ENCODE peak calls at places on chromosomes 13 and 19, in ten cellular contexts. N is Calu3; L is NCI-H524; M is stimulated activated CD4-positive, alpha-beta T cell treated with anti-CD3 and anti-CD28 coated beads, Interleukin-2, amount 100 ng/mL, for 48 hours; S is hippocampal formation; T is hepatic stellate cell; E is activated T-helper 1 cell treated with Interleukin-2 at 50 U/mL for 16 hours; P is GM13977; O is CD4-positive, CD25-positive, alpha-beta regulatory T cell; V is EL. Z is an unnamed sample.

GRCh38 chr13:40664100-40665060 is 2.1 kb downstream of the FOXO1 start:
- DNase-seq in N (peak; percentile 70), L (peak; percentile 31), M (peak; percentile 59), S (no peak), T (peak; percentile 41), E (peak; percentile 57), P (peak; percentile 67), O (peak; percentile 74), V (peak; percentile 40), Z (peak; percentile 83)

GRCh38 chr13:102117175-102117830 is 284.5 kb downstream of the FGF14 start:
- DNase-seq in N (peak; percentile 3), L (no peak), M (no peak), S (no peak), T (no peak), E (no peak), P (no peak), O (no peak), V (no peak), Z (no peak)

GRCh38 chr13:99058527-99059495 is 80.9 kb upstream of the DOCK9 start:
- DNase-seq in N (no peak), L (no peak), M (no peak), S (no peak), T (no peak), E (no peak), P (no peak), O (no peak), V (no peak), Z (no peak)

GRCh38 chr13:113048766-113049165 is 56.8 kb upstream of the F7 start:
- DNase-seq in N (no peak), L (no peak), M (no peak), S (no peak), T (no peak), E (no peak), P (no peak), O (no peak), V (no peak), Z (no peak)

GRCh38 chr19:56661248-56661647 is 10.3 kb downstream of the ZNF835 start:
- DNase-seq in N (no peak), L (no peak), M (no peak), S (no peak), T (no peak), E (no peak), P (no peak), O (no peak), V (no peak), Z (no peak)

GRCh38 chr19:43318796-43319314 is 34.6 kb upstream of the CD177 start:
- DNase-seq in N (no peak), L (no peak), M (no peak), S (no peak), T (no peak), E (no peak), P (no peak), O (no peak), V (no peak), Z (no peak)

GRCh38 chr19:16200038-16200775 is 2.5 kb downstream of the AP1M1 start:
- DNase-seq in N (no peak), L (no peak), M (no peak), S (no peak), T (peak; percentile 34), E (no peak), P (no peak), O (no peak), V (peak; percentile 28), Z (no peak)

GRCh38 chr13:57345526-57345925 is 178.5 kb downstream of the PRR20E start:
- DNase-seq in N (no peak), L (no peak), M (no peak), S (no peak), T (no peak), E (no peak), P (no peak), O (no peak), V (no peak), Z (no peak)

GRCh38 chr19:46863818-46864629 is 3.2 kb downstream of the ARHGAP35 start:
- DNase-seq in N (peak; percentile 73), L (no peak), M (no peak), S (no peak), T (peak; percentile 54), E (no peak), P (no peak), O (no peak), V (peak; percentile 93), Z (no peak)

GRCh38 chr19:41298327-41298964 is 11.5 kb upstream of the CCDC97 start:
- DNase-seq in N (peak; percentile 33), L (no peak), M (no peak), S (peak; percentile 6), T (peak; percentile 96), E (peak; percentile 22), P (no peak), O (no peak), V (peak; percentile 44), Z (peak; percentile 71)

GRCh38 chr13:100392709-100393630 is 195.6 kb downstream of the GGACT start:
- DNase-seq in N (peak; percentile 67), L (no peak), M (peak; percentile 41), S (no peak), T (peak; percentile 85), E (peak; percentile 11), P (peak; percentile 26), O (no peak), V (peak; percentile 99), Z (peak; percentile 71)

GRCh38 chr13:41649659-41650058 is 192.3 kb downstream of the RGCC start:
- DNase-seq in N (no peak), L (no peak), M (no peak), S (no peak), T (peak; percentile 7), E (no peak), P (no peak), O (no peak), V (peak; percentile 12), Z (no peak)

GRCh38 chr19:57620673-57621348 is 6.8 kb downstream of the ZNF134 start:
- DNase-seq in N (no peak), L (no peak), M (no peak), S (no peak), T (no peak), E (no peak), P (no peak), O (no peak), V (no peak), Z (no peak)

GRCh38 chr13:37226966-37227365 is 121.5 kb upstream of the CSNK1A1L start:
- DNase-seq in N (no peak), L (no peak), M (no peak), S (no peak), T (no peak), E (no peak), P (no peak), O (no peak), V (peak; percentile 65), Z (no peak)

GRCh38 chr13:110617326-110618072 is 2.2 kb downstream of the NAXD start:
- DNase-seq in N (no peak), L (no peak), M (no peak), S (no peak), T (no peak), E (no peak), P (no peak), O (no peak), V (peak; percentile 40), Z (peak; percentile 76)

GRCh38 chr19:14649020-14649419 is 25.6 kb downstream of the ADGRE3 start:
- DNase-seq in N (no peak), L (no peak), M (no peak), S (no peak), T (no peak), E (no peak), P (no peak), O (no peak), V (no peak), Z (no peak)

GRCh38 chr13:113445791-113446487 is 7.3 kb downstream of the ADPRHL1 start:
- DNase-seq in N (no peak), L (no peak), M (no peak), S (peak; percentile 24), T (no peak), E (no peak), P (no peak), O (no peak), V (no peak), Z (no peak)